ENCODE peak calls at places on chromosomes 13 and 19, in seven cellular contexts. One of them, this sample, is unnamed.

GRCh38 chr13:48562296-48563066 is 29.6 kb upstream of the RCBTB2 start:
- DNase-seq in AG09309: no peak
- DNase-seq in LoVo: no peak
- DNase-seq in naive thymus-derived CD8-positive, alpha-beta T cell: peak
- DNase-seq in NCI-H1436: no peak
- DNase-seq in effector CD8-positive, alpha-beta T cell: peak
- DNase-seq in choroid plexus epithelial cell: no peak
- DNase-seq in this sample: no peak

GRCh38 chr19:9940778-9941177 is 4.5 kb upstream of the OLFM2 start:
- DNase-seq in AG09309: no peak
- DNase-seq in LoVo: no peak
- DNase-seq in naive thymus-derived CD8-positive, alpha-beta T cell: no peak
- DNase-seq in NCI-H1436: no peak
- DNase-seq in effector CD8-positive, alpha-beta T cell: no peak
- DNase-seq in choroid plexus epithelial cell: no peak
- DNase-seq in this sample: peak

GRCh38 chr19:10688545-10689280 is 12.5 kb upstream of the QTRT1 start:
- DNase-seq in AG09309: no peak
- DNase-seq in LoVo: no peak
- DNase-seq in naive thymus-derived CD8-positive, alpha-beta T cell: no peak
- DNase-seq in NCI-H1436: no peak
- DNase-seq in effector CD8-positive, alpha-beta T cell: no peak
- DNase-seq in choroid plexus epithelial cell: no peak
- DNase-seq in this sample: no peak

GRCh38 chr13:21812192-21812626 is 141.3 kb downstream of the FGF9 start:
- DNase-seq in AG09309: no peak
- DNase-seq in LoVo: no peak
- DNase-seq in naive thymus-derived CD8-positive, alpha-beta T cell: no peak
- DNase-seq in NCI-H1436: peak
- DNase-seq in effector CD8-positive, alpha-beta T cell: no peak
- DNase-seq in choroid plexus epithelial cell: no peak
- DNase-seq in this sample: peak

GRCh38 chr13:113759525-113760137 is 605 bp downstream of the TMEM255B start:
- DNase-seq in AG09309: no peak
- DNase-seq in LoVo: no peak
- DNase-seq in naive thymus-derived CD8-positive, alpha-beta T cell: no peak
- DNase-seq in NCI-H1436: no peak
- DNase-seq in effector CD8-positive, alpha-beta T cell: no peak
- DNase-seq in choroid plexus epithelial cell: peak
- DNase-seq in this sample: no peak

GRCh38 chr19:49157445-49158224 is at the start of gene TRPM4:
- DNase-seq in AG09309: no peak
- DNase-seq in LoVo: peak
- DNase-seq in naive thymus-derived CD8-positive, alpha-beta T cell: no peak
- DNase-seq in NCI-H1436: peak
- DNase-seq in effector CD8-positive, alpha-beta T cell: peak
- DNase-seq in choroid plexus epithelial cell: peak
- DNase-seq in this sample: peak

GRCh38 chr13:30371649-30372265 is 50.5 kb upstream of the UBE2L5 start:
- DNase-seq in AG09309: peak
- DNase-seq in LoVo: peak
- DNase-seq in naive thymus-derived CD8-positive, alpha-beta T cell: peak
- DNase-seq in NCI-H1436: peak
- DNase-seq in effector CD8-positive, alpha-beta T cell: peak
- DNase-seq in choroid plexus epithelial cell: peak
- DNase-seq in this sample: peak

GRCh38 chr13:41645313-41645712 is 188.0 kb downstream of the RGCC start:
- DNase-seq in AG09309: peak
- DNase-seq in LoVo: no peak
- DNase-seq in naive thymus-derived CD8-positive, alpha-beta T cell: no peak
- DNase-seq in NCI-H1436: no peak
- DNase-seq in effector CD8-positive, alpha-beta T cell: no peak
- DNase-seq in choroid plexus epithelial cell: peak
- DNase-seq in this sample: peak

GRCh38 chr19:14248578-14249011 is 42.6 kb upstream of the ADGRL1 start:
- DNase-seq in AG09309: no peak
- DNase-seq in LoVo: no peak
- DNase-seq in naive thymus-derived CD8-positive, alpha-beta T cell: peak
- DNase-seq in NCI-H1436: peak
- DNase-seq in effector CD8-positive, alpha-beta T cell: no peak
- DNase-seq in choroid plexus epithelial cell: peak
- DNase-seq in this sample: no peak

GRCh38 chr19:34184880-34185491 is 12.7 kb downstream of the LSM14A start:
- DNase-seq in AG09309: no peak
- DNase-seq in LoVo: no peak
- DNase-seq in naive thymus-derived CD8-positive, alpha-beta T cell: no peak
- DNase-seq in NCI-H1436: no peak
- DNase-seq in effector CD8-positive, alpha-beta T cell: no peak
- DNase-seq in choroid plexus epithelial cell: peak
- DNase-seq in this sample: no peak

GRCh38 chr13:109333893-109334651 is 452.3 kb downstream of the IRS2 start:
- DNase-seq in AG09309: no peak
- DNase-seq in LoVo: no peak
- DNase-seq in naive thymus-derived CD8-positive, alpha-beta T cell: no peak
- DNase-seq in NCI-H1436: no peak
- DNase-seq in effector CD8-positive, alpha-beta T cell: no peak
- DNase-seq in choroid plexus epithelial cell: no peak
- DNase-seq in this sample: no peak

GRCh38 chr19:48249502-48250014 is 6.2 kb downstream of the CARD8 start:
- DNase-seq in AG09309: no peak
- DNase-seq in LoVo: no peak
- DNase-seq in naive thymus-derived CD8-positive, alpha-beta T cell: peak
- DNase-seq in NCI-H1436: no peak
- DNase-seq in effector CD8-positive, alpha-beta T cell: peak
- DNase-seq in choroid plexus epithelial cell: peak
- DNase-seq in this sample: no peak

GRCh38 chr19:56141416-56141992 is 417 bp downstream of the ZNF444 start:
- DNase-seq in AG09309: no peak
- DNase-seq in LoVo: no peak
- DNase-seq in naive thymus-derived CD8-positive, alpha-beta T cell: peak
- DNase-seq in NCI-H1436: no peak
- DNase-seq in effector CD8-positive, alpha-beta T cell: peak
- DNase-seq in choroid plexus epithelial cell: peak
- DNase-seq in this sample: no peak

GRCh38 chr19:47005873-47006272 is 13.8 kb upstream of the NPAS1 start:
- DNase-seq in AG09309: no peak
- DNase-seq in LoVo: no peak
- DNase-seq in naive thymus-derived CD8-positive, alpha-beta T cell: no peak
- DNase-seq in NCI-H1436: no peak
- DNase-seq in effector CD8-positive, alpha-beta T cell: no peak
- DNase-seq in choroid plexus epithelial cell: no peak
- DNase-seq in this sample: peak